ENCODE peak calls at places on chromosome 10, in eight cellular contexts. U, Z, Y, P, K, S, D and A are unnamed samples. For H3K4me1, the result is how much of the 10 kb centered on the place peaks cover.

GRCh38 chr10:132606536-132607316 is 69.1 kb downstream of the INPP5A start:
- DNase-seq in D (peak), S (peak), U (peak), Y (no peak), Z (no peak), K (peak), P (peak), A (peak)

GRCh38 chr10:82266438-82266837 is 391.4 kb downstream of the NRG3 start:
- DNase-seq in P (no peak), K (no peak), U (no peak), Z (no peak), S (no peak), D (no peak), Y (no peak), A (peak)

GRCh38 chr10:18421726-18422293 is 229.6 kb downstream of the NSUN6 start:
- DNase-seq in D (no peak), U (no peak), P (no peak), Y (no peak), S (peak), Z (no peak), K (no peak), A (no peak)

GRCh38 chr10:3978762-3979161 is 193.8 kb upstream of the KLF6 start:
- DNase-seq in U (no peak), K (no peak), S (no peak), Y (no peak), D (no peak), P (no peak), Z (no peak), A (no peak)

GRCh38 chr10:95748349-95748748 is 7.6 kb upstream of the ENTPD1 start:
- DNase-seq in D (no peak), Y (no peak), U (no peak), Z (no peak), P (no peak), K (no peak), S (no peak), A (no peak)

GRCh38 chr10:28489201-28489600 is 43.7 kb upstream of the WAC start:
- DNase-seq in Z (no peak), D (no peak), Y (no peak), P (no peak), S (no peak), U (no peak), K (no peak), A (no peak)

GRCh38 chr10:126250527-126251310 is 137.6 kb downstream of the ADAM12 start:
- DNase-seq in P (no peak), S (peak), Z (no peak), D (no peak), U (no peak), Y (no peak), K (no peak), A (peak)

GRCh38 chr10:90947025-90947960 is 26.4 kb upstream of the ANKRD1 start:
- DNase-seq in Z (no peak), P (no peak), U (no peak), S (peak), K (no peak), Y (no peak), D (no peak), A (no peak)

GRCh38 chr10:11298116-11298515 is 280.4 kb downstream of the CELF2 start:
- DNase-seq in Z (no peak), D (no peak), Y (no peak), U (no peak), P (no peak), S (no peak), K (no peak), A (no peak)

GRCh38 chr10:71255817-71256660 is 43.7 kb downstream of the UNC5B start:
- DNase-seq in K (no peak), D (peak), P (no peak), U (peak), S (peak), Z (no peak), Y (no peak), A (no peak)

GRCh38 chr10:124601016-124601415 is 139.4 kb downstream of the LHPP start:
- DNase-seq in K (no peak), Z (no peak), Y (no peak), S (no peak), U (no peak), D (no peak), P (no peak), A (no peak)

GRCh38 chr10:125451319-125451718 is 231.6 kb downstream of the TEX36 start:
- DNase-seq in S (no peak), K (no peak), Y (no peak), Z (no peak), U (no peak), D (no peak), P (no peak), A (no peak)

GRCh38 chr10:16521311-16522016 is at the start of gene C1QL3:
- DNase-seq in P (no peak), Z (no peak), K (no peak), Y (no peak), S (peak), U (peak), D (no peak), A (no peak)

GRCh38 chr10:17736223-17736622 is 15.8 kb upstream of the TMEM236 start:
- DNase-seq in Z (no peak), D (no peak), Y (no peak), S (no peak), P (no peak), U (no peak), K (no peak), A (no peak)

GRCh38 chr10:11106621-11107374 is 89.1 kb downstream of the CELF2 start:
- DNase-seq in S (no peak), Y (no peak), D (no peak), Z (no peak), P (no peak), K (no peak), U (no peak), A (no peak)

GRCh38 chr10:2214035-2214434 is 476.7 kb upstream of the ADARB2 start:
- DNase-seq in Z (no peak), U (no peak), Y (no peak), P (no peak), D (no peak), S (no peak), K (no peak), A (no peak)

GRCh38 chr10:112279482-112279881 is 3.7 kb upstream of the TECTB start:
- DNase-seq in U (no peak), Z (no peak), K (no peak), P (no peak), D (no peak), S (no peak), Y (no peak), A (no peak)

GRCh38 chr10:132960651-132961419 is 18.5 kb upstream of the CFAP46 start:
- DNase-seq in K (no peak), U (no peak), S (no peak), D (no peak), P (no peak), Z (no peak), Y (peak), A (no peak)

GRCh38 chr10:97566338-97566986 is 6.1 kb upstream of the ANKRD2 start:
- DNase-seq in Y (no peak), Z (no peak), S (no peak), U (no peak), P (no peak), D (no peak), K (no peak), A (no peak)

GRCh38 chr10:18290651-18291313 is 150.6 kb downstream of the CACNB2 start:
- DNase-seq in U (no peak), P (no peak), Z (no peak), D (no peak), S (no peak), K (no peak), Y (no peak), A (no peak)

GRCh38 chr10:4498763-4499251 is 327.2 kb upstream of the AKR1E2 start:
- DNase-seq in Z (no peak), P (peak), U (no peak), S (peak), D (no peak), Y (no peak), K (no peak), A (no peak)

GRCh38 chr10:105181616-105182015 is 540.5 kb downstream of the SORCS3 start:
- DNase-seq in K (no peak), U (no peak), D (no peak), P (no peak), Y (no peak), S (no peak), Z (no peak), A (no peak)

GRCh38 chr10:50892467-50892866 is 7.0 kb upstream of the A1CF start:
- DNase-seq in U (no peak), P (no peak), D (no peak), Z (no peak), K (no peak), Y (no peak), S (no peak), A (no peak)

GRCh38 chr10:3484306-3485187 is 300.5 kb downstream of the KLF6 start:
- DNase-seq in U (no peak), K (no peak), Y (no peak), D (no peak), S (peak), Z (no peak), P (no peak), A (no peak)

GRCh38 chr10:59865101-59865500 is 41.3 kb downstream of the CCDC6 start:
- DNase-seq in Z (peak), K (peak), S (peak), Y (no peak), P (no peak), U (peak), D (peak), A (peak)

GRCh38 chr10:116761883-116762282 is 19.5 kb upstream of the HSPA12A start:
- DNase-seq in S (no peak), U (no peak), K (no peak), P (no peak), Z (no peak), D (no peak), Y (no peak), A (no peak)

GRCh38 chr10:119103687-119104652 is at the start of gene DENND10:
- DNase-seq in S (peak), Z (peak), U (peak), K (no peak), Y (peak), D (peak), P (peak), A (peak)

GRCh38 chr10:43940898-43941777 is 292.5 kb upstream of the ZNF32 start:
- DNase-seq in Y (no peak), P (no peak), K (no peak), S (no peak), D (no peak), U (no peak), Z (no peak), A (no peak)

GRCh38 chr10:77854115-77854514 is 72.4 kb downstream of the DLG5 start:
- DNase-seq in Y (no peak), K (no peak), Z (no peak), D (no peak), P (no peak), U (no peak), S (no peak), A (no peak)

GRCh38 chr10:69573056-69573806 is at the start of gene NEUROG3:
- DNase-seq in S (no peak), P (no peak), D (no peak), Y (no peak), U (no peak), Z (no peak), K (no peak), A (no peak)

GRCh38 chr10:30493609-30494530 is 59.9 kb downstream of the MAP3K8 start:
- DNase-seq in S (peak), P (no peak), K (peak), Z (no peak), U (no peak), Y (no peak), D (peak), A (peak)

GRCh38 chr10:131202964-131203363 is 108.6 kb downstream of the TCERG1L start:
- DNase-seq in P (no peak), U (peak), K (no peak), D (no peak), Z (no peak), S (no peak), Y (no peak), A (no peak)

GRCh38 chr10:89518108-89518507 is 17.3 kb downstream of the SLC16A12 start:
- DNase-seq in Z (no peak), U (no peak), P (no peak), S (no peak), D (no peak), K (no peak), Y (no peak), A (peak)

GRCh38 chr10:63275094-63275493 is 142.0 kb downstream of the NRBF2 start:
- DNase-seq in U (no peak), Z (no peak), K (no peak), S (no peak), Y (no peak), D (no peak), P (no peak), A (no peak)
- TF ChIP-seq POLR2A in U (no peak), Z (no peak), K (no peak), S (no peak), Y (no peak), D (no peak), P (no peak), A (no peak)

GRCh38 chr10:45220985-45221384 is 94.4 kb downstream of the OR13A1 start:
- DNase-seq in Z (no peak), S (no peak), P (no peak), U (no peak), Y (no peak), K (no peak), D (no peak), A (no peak)
- H3K4me1 ChIP-seq in Z (under half), S (under half), P (under half), U (under half), Y (under half), K (under half), D (under half), A (under half)

DNA sequence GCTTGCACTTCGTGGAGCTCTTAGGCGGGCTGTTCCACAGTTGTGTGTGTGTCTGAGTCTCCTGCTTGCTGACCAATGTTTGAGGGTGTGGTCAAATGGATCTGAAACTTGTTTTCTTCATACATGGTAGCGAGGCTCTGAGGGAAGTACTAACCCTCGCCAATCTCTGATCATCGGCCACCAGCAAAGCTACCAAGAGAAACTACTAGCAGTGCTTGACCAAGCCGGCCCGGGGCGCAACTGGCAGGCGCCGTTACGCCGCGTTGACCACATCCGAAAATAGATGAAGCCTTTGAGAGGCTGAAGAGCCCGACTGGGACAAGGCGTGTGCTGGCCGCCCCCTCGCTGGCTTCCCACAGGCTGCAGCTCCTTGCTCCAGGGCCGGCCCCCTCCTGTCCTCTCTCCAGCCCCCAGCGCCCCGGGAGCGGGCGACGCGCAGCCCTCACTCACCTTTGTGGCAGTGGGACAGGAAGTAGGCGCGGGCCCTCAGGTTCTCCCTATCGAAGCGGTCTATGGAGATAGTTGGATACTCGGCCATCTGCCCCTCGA is 370 bp downstream of the DCLRE1C start:
- DNase-seq in D (no peak), K (no peak), P (no peak), Z (peak), U (peak), Y (no peak), S (peak), A (peak)
- TF ChIP-seq POLR2A in D (no peak), K (no peak), P (no peak), Z (no peak), U (no peak), Y (no peak), S (no peak), A (no peak)

GRCh38 chr10:121589553-121589952 is 8.7 kb downstream of the FGFR2 start:
- DNase-seq in U (no peak), K (no peak), S (no peak), Y (no peak), P (no peak), Z (no peak), D (no peak), A (no peak)
- H3K4me1 ChIP-seq in U (under half), K (under half), S (under half), Y (under half), P (under half), Z (under half), D (under half), A (under half)

GRCh38 chr10:86520871-86521619 is 547 bp downstream of the WAPL start:
- DNase-seq in D (peak), Z (peak), S (peak), U (peak), K (peak), P (no peak), Y (peak), A (peak)

GRCh38 chr10:86523348-86523747 is 1.8 kb upstream of the WAPL start:
- DNase-seq in Z (peak), K (peak), P (no peak), U (no peak), S (peak), Y (no peak), D (no peak), A (no peak)

GRCh38 chr10:86522385-86522855 is 828 bp upstream of the WAPL start:
- DNase-seq in Z (no peak), P (no peak), U (no peak), D (no peak), K (no peak), S (no peak), Y (no peak), A (no peak)

GRCh38 chr10:86524225-86524982 is 2.8 kb upstream of the WAPL start:
- DNase-seq in S (no peak), D (no peak), Y (no peak), P (no peak), K (no peak), Z (no peak), U (no peak), A (no peak)

GRCh38 chr10:86521620-86522384 is at the start of gene WAPL:
- DNase-seq in K (peak), Y (peak), S (peak), U (peak), Z (peak), D (peak), P (peak), A (peak)
- TF ChIP-seq POLR2A in K (peak), Y (peak), S (no peak), U (no peak), Z (peak), D (peak), P (peak), A (peak)

GRCh38 chr10:73814896-73815718 is 3.7 kb upstream of the NDST2 start:
- DNase-seq in S (no peak), D (no peak), Y (no peak), K (no peak), Z (peak), U (no peak), P (no peak), A (no peak)

GRCh38 chr10:73814276-73814895 is 3.0 kb upstream of the NDST2 start:
- DNase-seq in K (no peak), P (no peak), Y (no peak), S (no peak), D (no peak), U (no peak), Z (no peak), A (no peak)

GRCh38 chr10:73816917-73817729 is 5.7 kb upstream of the NDST2 start:
- DNase-seq in D (no peak), P (no peak), K (no peak), Y (peak), U (no peak), Z (no peak), S (no peak), A (peak)

GRCh38 chr10:73817826-73818225 is 6.4 kb upstream of the NDST2 start:
- DNase-seq in S (no peak), K (no peak), Y (no peak), P (no peak), D (no peak), U (no peak), Z (no peak), A (no peak)

DNA sequence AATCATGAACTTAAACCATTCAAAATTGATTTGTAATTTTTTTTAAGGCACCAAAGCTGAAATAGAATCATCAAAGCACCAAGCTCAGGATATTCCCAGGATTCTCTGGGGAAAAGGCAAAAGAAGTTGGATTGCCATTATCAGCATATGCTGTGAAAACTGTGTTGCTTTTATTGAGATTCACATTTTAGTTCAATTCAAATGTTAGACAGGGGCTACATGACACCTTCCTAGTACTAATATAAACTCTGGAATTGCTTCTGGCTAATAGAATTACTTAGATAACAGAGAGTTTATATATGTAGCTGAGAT is 4.3 kb upstream of the NDST2 start:
- DNase-seq in U (no peak), K (no peak), P (no peak), D (no peak), Z (no peak), Y (no peak), S (no peak), A (no peak)
- H3K4me1 ChIP-seq in U (under half), K (under half), P (under half), D (under half), Z (under half), Y (under half), S (under half), A (under half)

GRCh38 chr10:102408728-102409603 is 9.6 kb downstream of the PSD start:
- DNase-seq in S (peak), K (no peak), P (peak), U (no peak), Y (no peak), Z (no peak), D (peak), A (no peak)
- TF ChIP-seq POLR2A in S (peak), K (no peak), P (no peak), U (no peak), Y (no peak), Z (no peak), D (peak), A (no peak)